ENCODE peak calls at places on chromosomes 6 and 20, in seven cellular contexts. L is neural progenitor cell, C is SW480, S is T-cell, H is fibroblast of pulmonary artery, E is memory B cell, K is NCI-H1417. V is an unnamed sample.

GRCh38 chr6:583116-583515 is 73.8 kb downstream of the HUS1B start:
- DNase-seq in K (no peak), S (no peak), L (no peak), E (no peak), H (no peak), C (peak), V (no peak)

GRCh38 chr6:86963352-86963751 is 26.0 kb downstream of the HTR1E start:
- DNase-seq in S (no peak), K (no peak), C (no peak), E (no peak), H (no peak), L (no peak), V (no peak)

GRCh38 chr6:154261688-154262397 is 94.8 kb downstream of the IPCEF1 start:
- DNase-seq in C (no peak), L (no peak), S (no peak), H (no peak), E (no peak), K (no peak), V (no peak)

GRCh38 chr6:33072508-33073100 is 845 bp downstream of the HLA-DPA1 start:
- DNase-seq in C (no peak), K (no peak), H (no peak), L (no peak), S (no peak), E (no peak), V (no peak)

GRCh38 chr6:20360471-20361119 is 41.1 kb upstream of the E2F3 start:
- DNase-seq in S (no peak), H (no peak), L (no peak), K (no peak), E (no peak), C (no peak), V (no peak)

GRCh38 chr6:109359248-109359647 is 23.0 kb downstream of the CD164 start:
- DNase-seq in L (no peak), H (no peak), C (no peak), E (no peak), K (no peak), S (no peak), V (no peak)

GRCh38 chr6:166446567-166447065 is 63.9 kb upstream of the MPC1 start:
- DNase-seq in S (no peak), H (no peak), L (no peak), K (no peak), E (no peak), C (no peak), V (no peak)

GRCh38 chr6:157229733-157230132 is 93.6 kb downstream of the TMEM242 start:
- DNase-seq in L (peak), S (no peak), K (peak), C (peak), H (no peak), E (no peak), V (no peak)

GRCh38 chr20:32749914-32750637 is 6.8 kb upstream of the COMMD7 start:
- DNase-seq in S (no peak), C (no peak), K (no peak), E (no peak), L (peak), H (no peak), V (no peak)

GRCh38 chr6:46734867-46735719 is at the start of gene PLA2G7:
- DNase-seq in K (no peak), L (peak), H (no peak), S (no peak), C (peak), E (no peak), V (no peak)

GRCh38 chr6:33801611-33802010 is 2.2 kb downstream of the MLN start:
- DNase-seq in S (no peak), L (no peak), C (no peak), H (no peak), K (no peak), E (no peak), V (no peak)

GRCh38 chr20:31937820-31938219 is 14.0 kb downstream of the PDRG1 start:
- DNase-seq in K (no peak), L (no peak), C (no peak), H (no peak), S (no peak), E (no peak), V (no peak)

GRCh38 chr6:41618598-41618997 is 19.7 kb upstream of the MDFI start:
- DNase-seq in L (no peak), S (no peak), C (no peak), H (no peak), E (no peak), K (no peak), V (no peak)

GRCh38 chr6:167872538-167873210 is 46.0 kb downstream of the AFDN start:
- DNase-seq in S (no peak), E (no peak), H (no peak), L (no peak), C (no peak), K (no peak), V (no peak)

GRCh38 chr20:37922016-37922415 is 19.1 kb downstream of the VSTM2L start:
- DNase-seq in C (no peak), E (no peak), L (no peak), H (no peak), S (no peak), K (no peak), V (no peak)

GRCh38 chr6:56556751-56557540 is 85.7 kb downstream of the DST start:
- DNase-seq in K (no peak), H (no peak), C (no peak), S (no peak), E (no peak), L (no peak), V (no peak)

V was measured in effector memory CD4-positive, alpha-beta T cell.